ENCODE peak calls at places on chromosome 7, in seven cellular contexts. E, U, I, R, O, C and X are unnamed samples.
A peak's percentile ranks its signal among the peaks of the same experiment; 100 is the strongest.

GRCh38 chr7:81161459-81162075 is 242.7 kb upstream of the SEMA3C start:
- DNase-seq in O (no peak), E (no peak), U (peak; percentile 16), I (peak; percentile 92), R (peak; percentile 56), C (no peak), X (no peak)

GRCh38 chr7:50217961-50218360 is 86.6 kb upstream of the IKZF1 start:
- DNase-seq in O (no peak), R (no peak), C (no peak), U (no peak), E (no peak), I (no peak), X (no peak)

GRCh38 chr7:105806592-105807266 is 69.7 kb downstream of the ATXN7L1 start:
- DNase-seq in R (no peak), C (no peak), O (no peak), U (peak; percentile 34), E (peak; percentile 65), I (no peak), X (no peak)

GRCh38 chr7:154231732-154232131 is 179.5 kb downstream of the DPP6 start:
- DNase-seq in E (no peak), C (peak; percentile 20), U (no peak), O (peak; percentile 52), R (no peak), I (no peak), X (no peak)

GRCh38 chr7:146115665-146116451 is 743 bp upstream of the CNTNAP2 start:
- DNase-seq in E (no peak), C (peak; percentile 92), U (peak; percentile 45), R (peak; percentile 57), I (no peak), O (peak; percentile 60), X (peak; percentile 90)

GRCh38 chr7:7821517-7821916 is 103.1 kb upstream of the RPA3 start:
- DNase-seq in C (no peak), O (no peak), R (no peak), U (no peak), E (no peak), I (no peak), X (no peak)

GRCh38 chr7:127680983-127681382 is 29.0 kb downstream of the SND1 start:
- DNase-seq in O (no peak), E (no peak), R (no peak), I (no peak), U (no peak), C (no peak), X (no peak)

GRCh38 chr7:142376356-142376997 is 118.6 kb upstream of the PRSS58 start:
- DNase-seq in I (no peak), U (no peak), O (peak; percentile 37), C (no peak), E (no peak), R (no peak), X (no peak)

GRCh38 chr7:143372070-143372469 is 9.1 kb upstream of the ZYX start:
- DNase-seq in I (peak; percentile 25), C (no peak), R (no peak), O (no peak), U (no peak), E (peak; percentile 81), X (peak; percentile 88)

GRCh38 chr7:834277-834676 is 2.0 kb downstream of the SUN1 start:
- DNase-seq in U (no peak), I (no peak), O (no peak), E (no peak), R (no peak), C (no peak), X (no peak)

GRCh38 chr7:65233409-65234034 is 140.1 kb upstream of the ZNF92 start:
- DNase-seq in R (no peak), C (no peak), U (no peak), O (no peak), I (no peak), E (no peak), X (no peak)

GRCh38 chr7:99837649-99838361 is 10.0 kb downstream of the CYP3A43 start:
- DNase-seq in O (no peak), U (no peak), R (no peak), C (no peak), I (no peak), E (no peak), X (no peak)

GRCh38 chr7:102889836-102890235 is 23.0 kb upstream of the LRRC17 start:
- DNase-seq in I (no peak), C (no peak), E (no peak), U (no peak), O (no peak), R (no peak), X (no peak)

GRCh38 chr7:48168159-48168558 is 3.1 kb upstream of the ABCA13 start:
- DNase-seq in U (no peak), E (no peak), I (no peak), O (no peak), C (no peak), R (no peak), X (no peak)